ENCODE peak calls at places on chromosome 3, in eight cellular contexts. One of them, this sample, is unnamed. For H3K27me3, the result is how much of the 10 kb centered on the place peaks cover.

GRCh38 chr3:25652921-25653320 is 11.8 kb downstream of the TOP2B start:
- DNase-seq in right cardiac atrium: no peak
- DNase-seq in stomach: no peak
- DNase-seq in heart right ventricle: no peak
- DNase-seq in ovary: no peak
- DNase-seq in PC-3: no peak
- DNase-seq in dorsolateral prefrontal cortex: no peak
- DNase-seq in lower lobe of right lung: no peak
- DNase-seq in this sample: no peak

GRCh38 chr3:24199775-24200247 is 254.7 kb downstream of the NR1D2 start:
- DNase-seq in dorsolateral prefrontal cortex: no peak
- DNase-seq in lower lobe of right lung: no peak
- DNase-seq in right cardiac atrium: no peak
- DNase-seq in PC-3: no peak
- DNase-seq in heart right ventricle: no peak
- DNase-seq in stomach: no peak
- DNase-seq in ovary: no peak
- DNase-seq in this sample: no peak

GRCh38 chr3:174153875-174154274 is 705.3 kb upstream of the NAALADL2 start:
- DNase-seq in lower lobe of right lung: no peak
- DNase-seq in stomach: no peak
- DNase-seq in dorsolateral prefrontal cortex: no peak
- DNase-seq in heart right ventricle: no peak
- DNase-seq in ovary: no peak
- DNase-seq in right cardiac atrium: no peak
- DNase-seq in PC-3: peak
- DNase-seq in this sample: no peak

GRCh38 chr3:30518201-30518864 is 88.1 kb upstream of the TGFBR2 start:
- DNase-seq in stomach: peak
- DNase-seq in heart right ventricle: peak
- DNase-seq in PC-3: peak
- DNase-seq in lower lobe of right lung: no peak
- DNase-seq in ovary: peak
- DNase-seq in dorsolateral prefrontal cortex: no peak
- DNase-seq in right cardiac atrium: peak
- DNase-seq in this sample: no peak

GRCh38 chr3:175410251-175410650 is 551.1 kb downstream of the NAALADL2 start:
- DNase-seq in dorsolateral prefrontal cortex: no peak
- DNase-seq in ovary: no peak
- DNase-seq in heart right ventricle: no peak
- DNase-seq in right cardiac atrium: no peak
- DNase-seq in PC-3: peak
- DNase-seq in lower lobe of right lung: no peak
- DNase-seq in stomach: no peak
- DNase-seq in this sample: no peak

GRCh38 chr3:147210676-147211075 is 195.7 kb downstream of the ZIC4 start:
- DNase-seq in right cardiac atrium: no peak
- DNase-seq in heart right ventricle: no peak
- DNase-seq in lower lobe of right lung: no peak
- DNase-seq in dorsolateral prefrontal cortex: no peak
- DNase-seq in stomach: no peak
- DNase-seq in PC-3: no peak
- DNase-seq in ovary: no peak
- DNase-seq in this sample: no peak

GRCh38 chr3:12135029-12135634 is 23.6 kb downstream of the TIMP4 start:
- DNase-seq in heart right ventricle: peak
- DNase-seq in dorsolateral prefrontal cortex: peak
- DNase-seq in ovary: peak
- DNase-seq in stomach: peak
- DNase-seq in PC-3: peak
- DNase-seq in right cardiac atrium: peak
- DNase-seq in lower lobe of right lung: peak
- DNase-seq in this sample: peak

GRCh38 chr3:101939391-101939790 is 90.1 kb downstream of the NFKBIZ start:
- DNase-seq in right cardiac atrium: no peak
- DNase-seq in stomach: no peak
- DNase-seq in ovary: no peak
- DNase-seq in PC-3: no peak
- DNase-seq in dorsolateral prefrontal cortex: no peak
- DNase-seq in heart right ventricle: no peak
- DNase-seq in lower lobe of right lung: no peak
- DNase-seq in this sample: no peak

DNA sequence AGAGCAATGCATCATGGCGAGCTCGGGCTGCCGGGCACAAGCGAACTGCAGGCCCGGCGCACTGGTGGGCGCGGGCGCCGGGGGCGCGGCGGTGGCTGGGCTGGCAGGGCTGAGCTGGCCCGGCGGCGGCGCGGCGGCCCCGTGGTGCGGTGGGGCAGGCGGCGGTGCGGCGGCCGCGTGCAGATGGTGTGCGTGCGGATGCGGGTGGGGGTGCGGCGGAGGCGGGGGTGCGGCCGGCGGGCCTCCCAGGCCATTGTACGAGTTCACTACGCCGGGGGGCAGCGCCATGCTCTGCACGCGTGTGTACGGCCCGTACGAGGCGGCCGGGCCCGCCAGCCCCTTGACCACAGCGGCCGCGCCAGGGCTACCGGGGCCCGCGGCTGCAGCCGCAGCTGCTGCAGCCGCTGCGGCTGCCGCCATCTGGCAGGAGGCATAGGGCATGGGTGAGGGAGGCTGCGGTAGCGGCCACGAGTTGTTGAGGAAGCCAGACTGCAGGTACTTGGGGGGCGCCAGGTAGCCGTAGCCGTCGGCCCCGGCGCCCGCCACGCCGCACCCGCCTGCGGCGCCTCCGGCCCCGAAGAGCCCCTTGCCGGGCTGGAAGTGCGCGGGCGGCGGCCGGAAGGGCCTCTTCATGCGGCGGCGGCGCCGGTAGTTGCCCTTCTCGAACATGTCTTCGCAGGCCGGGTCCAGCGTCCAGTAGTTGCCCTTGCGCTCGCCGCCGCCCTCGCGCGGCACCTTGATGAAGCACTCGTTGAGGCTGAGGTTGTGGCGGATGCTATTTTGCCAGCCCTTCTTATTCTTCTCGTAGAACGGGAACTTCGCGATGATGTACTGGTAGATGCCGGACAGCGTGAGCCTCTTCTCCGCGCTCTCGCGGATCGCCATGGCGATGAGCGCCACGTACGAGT is 1.0 kb downstream of the FOXL2 start:
- DNase-seq in ovary: peak
- DNase-seq in stomach: peak
- DNase-seq in PC-3: no peak
- DNase-seq in right cardiac atrium: no peak
- DNase-seq in lower lobe of right lung: no peak
- DNase-seq in dorsolateral prefrontal cortex: no peak
- DNase-seq in heart right ventricle: no peak
- DNase-seq in this sample: no peak
- H3K27me3 ChIP-seq in ovary: under half
- H3K27me3 ChIP-seq in stomach: half or more
- H3K27me3 ChIP-seq in PC-3: under half
- H3K27me3 ChIP-seq in right cardiac atrium: under half
- H3K27me3 ChIP-seq in lower lobe of right lung: half or more
- H3K27me3 ChIP-seq in dorsolateral prefrontal cortex: half or more
- H3K27me3 ChIP-seq in heart right ventricle: half or more
- H3K27me3 ChIP-seq in this sample: half or more

DNA sequence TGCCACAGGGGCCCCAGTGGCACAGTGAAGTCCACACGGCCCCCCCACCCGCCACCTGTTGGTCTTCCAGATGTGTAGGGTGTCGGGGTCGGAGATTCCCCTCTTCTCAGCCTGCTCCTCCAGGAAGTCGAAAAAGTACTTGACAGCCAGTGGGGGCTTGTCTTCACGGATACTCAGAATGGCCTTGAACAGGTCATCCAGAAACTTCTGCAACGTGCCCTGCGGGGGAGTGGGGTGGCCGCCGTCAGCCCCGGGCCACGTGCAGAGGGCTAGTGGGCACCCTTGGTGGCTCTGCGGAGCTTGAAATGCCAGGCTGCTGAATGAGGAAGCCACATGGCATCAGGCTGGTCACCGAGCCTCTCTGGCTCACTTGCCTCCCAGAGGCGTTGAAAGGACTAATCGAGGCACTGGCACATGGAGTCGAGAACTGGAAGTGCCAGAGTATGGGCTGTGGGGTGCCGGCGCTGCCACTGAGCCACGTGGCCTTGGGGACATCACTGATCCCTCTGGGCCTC is 16.6 kb downstream of the H1-8 start:
- DNase-seq in right cardiac atrium: peak
- DNase-seq in heart right ventricle: no peak
- DNase-seq in dorsolateral prefrontal cortex: no peak
- DNase-seq in stomach: no peak
- DNase-seq in ovary: no peak
- DNase-seq in lower lobe of right lung: no peak
- DNase-seq in PC-3: no peak
- DNase-seq in this sample: no peak
- H3K4me3 ChIP-seq in right cardiac atrium: no peak
- H3K4me3 ChIP-seq in heart right ventricle: no peak
- H3K4me3 ChIP-seq in dorsolateral prefrontal cortex: no peak
- H3K4me3 ChIP-seq in stomach: no peak
- H3K4me3 ChIP-seq in ovary: no peak
- H3K4me3 ChIP-seq in lower lobe of right lung: no peak
- H3K4me3 ChIP-seq in PC-3: no peak
- H3K4me3 ChIP-seq in this sample: no peak

GRCh38 chr3:50518441-50518840 is 15.0 kb upstream of the CACNA2D2 start:
- DNase-seq in stomach: no peak
- DNase-seq in lower lobe of right lung: no peak
- DNase-seq in PC-3: no peak
- DNase-seq in right cardiac atrium: no peak
- DNase-seq in ovary: no peak
- DNase-seq in heart right ventricle: no peak
- DNase-seq in dorsolateral prefrontal cortex: no peak
- DNase-seq in this sample: no peak

GRCh38 chr3:50517721-50518206 is 14.3 kb upstream of the CACNA2D2 start:
- DNase-seq in right cardiac atrium: no peak
- DNase-seq in heart right ventricle: no peak
- DNase-seq in lower lobe of right lung: no peak
- DNase-seq in dorsolateral prefrontal cortex: no peak
- DNase-seq in PC-3: no peak
- DNase-seq in ovary: no peak
- DNase-seq in stomach: no peak
- DNase-seq in this sample: no peak

GRCh38 chr3:50519471-50520089 is 16.1 kb upstream of the CACNA2D2 start:
- DNase-seq in stomach: peak
- DNase-seq in lower lobe of right lung: peak
- DNase-seq in ovary: peak
- DNase-seq in PC-3: peak
- DNase-seq in dorsolateral prefrontal cortex: peak
- DNase-seq in heart right ventricle: peak
- DNase-seq in right cardiac atrium: peak
- DNase-seq in this sample: peak

GRCh38 chr3:50515565-50516047 is 12.2 kb upstream of the CACNA2D2 start:
- DNase-seq in heart right ventricle: peak
- DNase-seq in lower lobe of right lung: peak
- DNase-seq in dorsolateral prefrontal cortex: no peak
- DNase-seq in right cardiac atrium: peak
- DNase-seq in PC-3: no peak
- DNase-seq in stomach: no peak
- DNase-seq in ovary: peak
- DNase-seq in this sample: no peak

DNA sequence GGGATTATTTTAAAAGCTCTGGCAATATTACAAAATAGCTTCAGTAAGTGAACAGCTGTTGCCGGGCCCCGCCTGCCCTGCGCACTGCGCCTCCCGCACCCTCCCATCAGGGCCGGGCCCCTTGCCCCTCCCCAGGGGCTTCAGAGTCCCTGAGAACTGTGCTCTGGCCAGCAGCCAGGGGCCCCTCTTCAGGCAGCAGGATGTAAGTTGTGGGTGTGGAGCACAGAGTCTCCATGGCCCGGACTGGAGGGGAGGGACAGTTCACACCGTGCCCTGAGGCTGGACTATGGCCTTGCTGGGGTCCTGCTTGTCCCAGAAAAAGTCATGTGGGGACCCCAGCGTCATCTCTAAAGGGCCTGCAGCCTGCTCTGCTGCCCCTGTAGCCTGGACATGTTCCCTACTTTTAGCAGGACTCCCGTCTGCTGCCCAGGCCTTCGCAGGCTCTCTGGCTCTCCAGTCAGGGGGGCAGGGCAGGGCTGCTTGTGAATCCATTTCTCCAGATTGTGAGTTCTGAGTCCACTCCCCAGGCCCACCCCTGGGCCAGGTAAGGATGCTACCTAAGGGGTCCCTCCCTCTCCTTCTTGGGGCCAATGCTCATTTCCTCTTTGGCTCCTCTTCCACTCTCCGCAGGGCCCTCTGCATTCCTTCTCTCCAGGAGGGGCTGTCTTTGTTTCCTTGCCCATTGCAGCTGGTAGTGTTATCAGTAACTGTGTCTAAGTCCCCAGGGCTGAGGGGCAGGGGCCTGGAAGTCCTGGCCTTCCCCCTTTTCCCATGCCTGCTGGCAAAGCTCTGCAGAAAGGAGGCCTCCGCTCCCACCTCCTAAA is 12.8 kb upstream of the CACNA2D2 start:
- DNase-seq in ovary: peak
- DNase-seq in dorsolateral prefrontal cortex: no peak
- DNase-seq in lower lobe of right lung: peak
- DNase-seq in PC-3: no peak
- DNase-seq in stomach: peak
- DNase-seq in right cardiac atrium: peak
- DNase-seq in heart right ventricle: peak
- DNase-seq in this sample: no peak
- H3K27me3 ChIP-seq in ovary: under half
- H3K27me3 ChIP-seq in dorsolateral prefrontal cortex: under half
- H3K27me3 ChIP-seq in lower lobe of right lung: under half
- H3K27me3 ChIP-seq in PC-3: under half
- H3K27me3 ChIP-seq in stomach: under half
- H3K27me3 ChIP-seq in right cardiac atrium: under half
- H3K27me3 ChIP-seq in heart right ventricle: under half
- H3K27me3 ChIP-seq in this sample: under half

DNA sequence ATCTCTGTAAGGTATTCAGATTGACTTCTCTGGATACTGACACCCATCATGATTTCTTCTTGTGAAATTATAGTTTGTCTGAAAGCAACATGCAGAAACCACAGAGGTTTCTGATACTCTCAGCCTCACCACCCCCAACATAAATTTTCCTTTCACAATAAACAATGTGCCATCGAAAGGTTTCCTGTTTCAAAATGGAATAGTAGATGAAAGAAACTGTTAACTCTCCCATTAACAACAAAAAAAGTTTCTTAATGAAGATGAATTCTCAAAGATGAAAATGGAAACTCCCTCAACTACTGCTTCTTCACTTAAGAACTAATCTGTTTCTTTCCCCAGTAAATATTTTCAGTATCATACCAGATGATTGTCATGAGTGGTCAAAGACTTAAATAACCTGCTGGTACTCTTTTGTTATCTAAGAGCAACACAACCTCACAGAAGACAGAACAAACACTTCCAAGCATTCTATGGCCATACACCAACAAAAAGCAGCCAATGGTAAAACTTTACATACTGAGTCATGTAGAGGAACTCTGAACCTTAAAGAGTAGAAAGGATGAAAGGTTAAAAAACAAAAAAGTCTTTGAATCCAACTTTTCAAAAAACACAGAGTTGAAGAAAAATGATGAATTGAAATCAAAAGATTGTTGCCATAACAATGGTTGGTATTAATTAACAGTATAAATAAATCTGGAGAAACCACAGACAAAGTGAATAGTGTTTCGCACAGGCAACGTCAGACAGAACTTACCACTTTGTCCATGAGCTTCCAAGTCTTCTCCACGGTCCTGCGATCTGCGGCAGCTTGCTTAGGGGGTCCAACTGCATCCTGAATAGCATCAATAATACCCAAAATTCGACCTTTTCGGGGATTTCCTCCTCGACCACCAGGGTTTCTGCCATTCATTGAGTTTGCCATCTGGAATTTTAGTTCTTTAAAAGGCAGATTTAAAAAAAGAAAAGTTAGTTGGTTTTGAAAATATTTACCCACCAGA is 1.9 kb downstream of the CBLB start:
- DNase-seq in lower lobe of right lung: no peak
- DNase-seq in heart right ventricle: no peak
- DNase-seq in stomach: no peak
- DNase-seq in dorsolateral prefrontal cortex: no peak
- DNase-seq in right cardiac atrium: no peak
- DNase-seq in PC-3: peak
- DNase-seq in ovary: no peak
- DNase-seq in this sample: peak
- H3K4me3 ChIP-seq in lower lobe of right lung: peak
- H3K4me3 ChIP-seq in heart right ventricle: peak
- H3K4me3 ChIP-seq in stomach: peak
- H3K4me3 ChIP-seq in dorsolateral prefrontal cortex: peak
- H3K4me3 ChIP-seq in right cardiac atrium: peak
- H3K4me3 ChIP-seq in PC-3: peak
- H3K4me3 ChIP-seq in ovary: peak
- H3K4me3 ChIP-seq in this sample: peak